ENCODE peak calls at places on chromosomes 7 and 10, in seven cellular contexts. B is cardiac muscle cell, G is GM23338, N is left ventricle myocardium inferior, E is IMR-90, R is endothelial cell of umbilical vein, Y is transverse colon. T is an unnamed sample. For H3K27me3 and H3K4me1, the result is how much of the 10 kb centered on the place peaks cover.

GRCh38 chr10:29465384-29465783 is 169.4 kb downstream of the SVIL start:
- DNase-seq in B (no peak), G (peak), N (no peak), E (no peak), R (no peak), Y (no peak), T (peak)

GRCh38 chr7:26369519-26370385 is 78.1 kb downstream of the SNX10 start:
- DNase-seq in B (peak), G (peak), N (no peak), E (peak), R (peak), Y (peak), T (no peak)

GRCh38 chr7:26399309-26399610 is 107.6 kb downstream of the SNX10 start:
- DNase-seq in B (peak), G (peak), N (peak), E (peak), R (peak), Y (no peak), T (peak)

GRCh38 chr10:64102264-64102633 is 581.0 kb downstream of the REEP3 start:
- DNase-seq in B (no peak), G (no peak), N (no peak), E (no peak), R (no peak), Y (no peak), T (no peak)

GRCh38 chr7:73597978-73598782 is 19.8 kb upstream of the TBL2 start:
- DNase-seq in B (no peak), G (no peak), N (no peak), E (no peak), R (no peak), Y (no peak), T (no peak)

GRCh38 chr7:66687186-66687585 is 53.3 kb upstream of the RABGEF1 start:
- DNase-seq in B (no peak), G (no peak), N (no peak), E (no peak), R (no peak), Y (no peak), T (no peak)

GRCh38 chr10:30691601-30692015 is 62.1 kb upstream of the LYZL2 start:
- DNase-seq in B (no peak), G (no peak), N (no peak), E (no peak), R (no peak), Y (no peak), T (no peak)

GRCh38 chr10:117136391-117136975 is 1.6 kb downstream of the VAX1 start:
- DNase-seq in B (no peak), G (peak), N (no peak), E (no peak), R (no peak), Y (no peak), T (no peak)

GRCh38 chr10:44378626-44379025 is 6.3 kb downstream of the CXCL12 start:
- DNase-seq in B (no peak), G (no peak), N (no peak), E (no peak), R (no peak), Y (no peak), T (peak)

GRCh38 chr10:128451879-128452278 is 325.7 kb upstream of the MKI67 start:
- DNase-seq in B (no peak), G (no peak), N (no peak), E (no peak), R (no peak), Y (no peak), T (no peak)

GRCh38 chr7:159070422-159071148 is 74.1 kb downstream of the VIPR2 start:
- DNase-seq in B (no peak), G (no peak), N (no peak), E (no peak), R (no peak), Y (no peak), T (no peak)

GRCh38 chr10:119688033-119688508 is 36.9 kb downstream of the BAG3 start:
- DNase-seq in B (peak), G (peak), N (no peak), E (no peak), R (no peak), Y (no peak), T (peak)

GRCh38 chr7:90461216-90461615 is 8.2 kb upstream of the PTTG1IP2 start:
- DNase-seq in B (no peak), G (no peak), N (no peak), E (peak), R (no peak), Y (no peak), T (no peak)

GRCh38 chr7:105289704-105290103 is 99.0 kb downstream of the SRPK2 start:
- DNase-seq in B (no peak), G (no peak), N (no peak), E (no peak), R (no peak), Y (no peak), T (no peak)

GRCh38 chr10:126650164-126650563 is 20.3 kb downstream of the C10orf90 start:
- DNase-seq in B (no peak), G (no peak), N (no peak), E (no peak), R (no peak), Y (no peak), T (no peak)

GRCh38 chr10:8416755-8417154 is 362.3 kb downstream of the GATA3 start:
- DNase-seq in B (no peak), G (no peak), N (no peak), E (no peak), R (no peak), Y (no peak), T (no peak)

GRCh38 chr10:62545667-62546066 is 171.5 kb downstream of the ZNF365 start:
- DNase-seq in B (no peak), G (no peak), N (no peak), E (peak), R (no peak), Y (no peak), T (no peak)

GRCh38 chr7:116511552-116512523 is 12.3 kb downstream of the CAV2 start:
- DNase-seq in B (no peak), G (no peak), N (no peak), E (peak), R (peak), Y (no peak), T (no peak)

GRCh38 chr10:130026670-130027456 is 62.8 kb upstream of the EBF3 start:
- DNase-seq in B (no peak), G (no peak), N (no peak), E (no peak), R (no peak), Y (no peak), T (no peak)

DNA sequence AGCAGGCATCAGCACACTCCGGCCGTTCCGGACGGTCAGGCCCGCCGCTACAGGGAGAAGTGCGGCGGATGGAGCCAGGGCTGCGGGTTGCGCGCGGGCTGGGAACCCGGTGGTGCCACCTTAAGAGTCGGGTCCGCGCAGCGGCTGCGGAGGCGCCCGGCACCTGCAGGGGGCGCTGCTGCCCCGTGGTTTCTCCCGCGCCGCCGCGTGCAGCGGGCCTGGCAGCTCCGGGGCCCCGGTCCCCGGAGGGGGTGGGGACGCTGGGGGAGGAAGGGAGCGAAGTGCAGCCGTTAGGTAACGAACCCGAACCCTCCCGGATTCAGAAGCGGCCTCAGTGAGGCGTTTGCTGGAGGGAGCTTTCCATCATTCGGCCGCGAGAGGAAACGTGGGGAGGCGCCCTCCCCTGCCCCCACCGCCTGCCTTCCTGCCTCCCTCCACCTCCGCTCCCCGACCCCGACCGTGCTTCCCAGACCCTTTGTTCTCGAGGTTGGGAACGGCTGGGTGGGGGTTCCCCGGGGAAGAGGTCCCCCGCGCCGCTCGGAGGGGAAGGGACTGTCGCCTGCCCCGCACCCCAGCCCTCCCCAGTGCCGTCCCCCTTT is 29.7 kb downstream of the SKIDA1 start:
- DNase-seq in B (peak), G (peak), N (peak), E (peak), R (peak), Y (peak), T (peak)
- H3K27me3 ChIP-seq in B (under half), G (half or more), N (under half), E (under half), R (under half), Y (half or more), T (under half)

GRCh38 chr7:16670021-16670420 is 24.0 kb downstream of the BZW2 start:
- DNase-seq in B (no peak), G (no peak), N (no peak), E (peak), R (no peak), Y (no peak), T (no peak)

GRCh38 chr7:16668049-16668858 is 22.3 kb downstream of the BZW2 start:
- DNase-seq in B (no peak), G (peak), N (peak), E (peak), R (no peak), Y (peak), T (peak)

GRCh38 chr7:16667355-16667754 is 21.4 kb downstream of the BZW2 start:
- DNase-seq in B (no peak), G (no peak), N (no peak), E (no peak), R (no peak), Y (no peak), T (no peak)

GRCh38 chr7:16669581-16669980 is 23.6 kb downstream of the BZW2 start:
- DNase-seq in B (no peak), G (no peak), N (no peak), E (peak), R (no peak), Y (no peak), T (no peak)

GRCh38 chr7:16668978-16669377 is 23.0 kb downstream of the BZW2 start:
- DNase-seq in B (no peak), G (no peak), N (no peak), E (no peak), R (no peak), Y (no peak), T (no peak)
- H3K4me3 ChIP-seq in B (no peak), G (no peak), N (no peak), E (no peak), R (no peak), Y (no peak), T (no peak)

DNA sequence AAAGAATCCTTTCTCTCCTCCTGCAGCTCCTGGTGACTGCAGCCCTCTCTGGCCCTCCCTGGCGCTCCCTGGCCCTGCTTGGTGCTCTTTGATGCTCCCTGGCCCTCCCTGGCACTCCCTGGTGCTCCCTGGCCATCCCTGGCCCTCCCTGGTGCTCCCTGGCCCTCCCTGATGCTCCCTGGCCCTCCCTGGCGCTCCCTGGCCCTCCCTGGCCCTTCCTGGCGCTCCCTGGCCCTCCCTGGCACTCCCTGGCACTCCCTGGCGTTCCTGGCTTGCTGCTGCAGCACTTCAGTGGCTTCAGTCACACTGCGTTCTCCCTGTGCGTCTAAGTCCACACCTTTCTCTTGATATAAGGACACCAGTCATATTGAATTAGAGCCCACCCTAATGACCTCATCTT is 15.2 kb upstream of the FGFR2 start:
- DNase-seq in B (no peak), G (no peak), N (no peak), E (no peak), R (no peak), Y (peak), T (no peak)
- H3K4me1 ChIP-seq in B (under half), G (under half), N (under half), E (under half), R (under half), Y (under half), T (under half)

GRCh38 chr7:23244335-23244635 is 2.3 kb upstream of the GPNMB start:
- DNase-seq in B (no peak), G (no peak), N (no peak), E (no peak), R (no peak), Y (no peak), T (no peak)

GRCh38 chr7:23249486-23249885 is 2.9 kb downstream of the GPNMB start:
- DNase-seq in B (no peak), G (no peak), N (no peak), E (no peak), R (no peak), Y (no peak), T (no peak)

GRCh38 chr7:23247602-23248335 is 1.2 kb downstream of the GPNMB start:
- DNase-seq in B (no peak), G (peak), N (peak), E (no peak), R (no peak), Y (peak), T (no peak)

GRCh38 chr7:23246540-23246939 is at the start of gene GPNMB:
- DNase-seq in B (no peak), G (peak), N (no peak), E (peak), R (no peak), Y (peak), T (no peak)

GRCh38 chr7:23247101-23247601 is 576 bp downstream of the GPNMB start:
- DNase-seq in B (no peak), G (peak), N (no peak), E (no peak), R (no peak), Y (no peak), T (no peak)
- H3K27me3 ChIP-seq in B (under half), G (under half), N (under half), E (under half), R (under half), Y (half or more), T (under half)

GRCh38 chr7:14552060-14552459 is 350.5 kb downstream of the DGKB start:
- DNase-seq in B (no peak), G (no peak), N (no peak), E (no peak), R (no peak), Y (no peak), T (no peak)
- H3K4me3 ChIP-seq in B (no peak), G (no peak), N (no peak), E (no peak), R (no peak), Y (no peak), T (no peak)

DNA sequence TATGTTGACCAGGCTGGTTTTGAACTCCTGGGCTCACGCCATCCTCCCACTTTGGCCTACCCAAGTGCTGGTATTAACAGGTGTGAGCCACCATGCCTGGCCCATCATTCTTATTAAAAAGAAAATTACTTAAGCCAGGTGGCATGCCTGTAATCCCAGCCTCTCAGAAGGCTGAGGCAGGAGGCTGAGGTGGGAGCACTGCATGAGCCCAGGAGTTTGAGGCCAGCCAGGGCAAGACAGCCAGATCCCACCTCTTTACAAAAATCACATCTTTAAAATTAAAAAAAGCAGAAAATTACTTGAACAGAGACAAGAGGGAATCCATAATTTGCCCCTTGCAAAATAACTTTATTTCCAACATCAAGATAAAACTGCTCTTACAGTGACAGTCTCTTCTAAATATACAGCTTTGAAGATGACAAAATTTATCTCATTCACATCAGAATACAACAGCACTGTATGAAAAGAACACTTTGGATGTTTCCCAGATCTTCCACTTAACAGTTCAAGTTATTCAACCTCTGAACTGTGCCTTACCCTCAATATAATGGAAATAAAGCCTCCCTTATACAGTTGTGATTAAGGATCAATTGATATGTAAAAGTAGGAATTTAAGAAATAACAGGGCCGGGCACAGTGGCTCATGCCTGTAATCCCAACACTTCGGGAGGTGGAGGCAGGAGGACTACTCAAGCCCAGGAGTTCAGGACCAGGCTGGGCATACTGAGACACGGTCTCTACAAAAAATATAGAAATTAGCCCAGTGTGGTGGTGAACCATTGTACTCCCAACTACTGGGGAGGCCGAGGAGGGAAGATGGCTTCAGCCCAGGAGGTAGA is 10.3 kb downstream of the WAPL start:
- DNase-seq in B (no peak), G (peak), N (no peak), E (no peak), R (no peak), Y (no peak), T (no peak)
- H3K4me1 ChIP-seq in B (under half), G (under half), N (half or more), E (under half), R (under half), Y (under half), T (under half)

GRCh38 chr10:79188154-79188763 is 119.5 kb downstream of the ZMIZ1 start:
- DNase-seq in B (no peak), G (no peak), N (no peak), E (no peak), R (no peak), Y (peak), T (peak)
- H3K27me3 ChIP-seq in B (under half), G (under half), N (under half), E (under half), R (under half), Y (under half), T (under half)

GRCh38 chr10:100570518-100570865 is 34.7 kb downstream of the HIF1AN start:
- DNase-seq in B (no peak), G (no peak), N (no peak), E (no peak), R (no peak), Y (no peak), T (no peak)
- H3K4me3 ChIP-seq in B (peak), G (peak), N (no peak), E (no peak), R (no peak), Y (no peak), T (no peak)